ENCODE peak calls at places on chromosome 3, in five cellular contexts. F is NCI-H1092; S is GOT3; M is LoVo; N is activated CD8-positive, alpha-beta memory T cell treated with anti-CD3 and anti-CD28 coated beads for 48 hours. J is an unnamed sample.

GRCh38 chr3:181326637-181327223 is 337.2 kb upstream of the DNAJC19 start:
- DNase-seq in F (no peak), S (no peak), M (peak), N (no peak), J (peak)

GRCh38 chr3:150299221-150299620 is 108.9 kb upstream of the TSC22D2 start:
- DNase-seq in M (no peak), F (no peak), S (no peak), N (no peak), J (no peak)

GRCh38 chr3:46184469-46184868 is 23.6 kb downstream of the CCR1 start:
- DNase-seq in M (no peak), N (no peak), S (no peak), F (no peak), J (peak)

GRCh38 chr3:131756405-131756804 is 253.6 kb upstream of the MRPL3 start:
- DNase-seq in M (no peak), N (no peak), S (no peak), F (no peak), J (no peak)

GRCh38 chr3:140863481-140864084 is 78.1 kb upstream of the SLC25A36 start:
- DNase-seq in N (no peak), F (peak), M (peak), S (peak), J (peak)

GRCh38 chr3:10419637-10420232 is 85.7 kb downstream of the ATP2B2 start:
- DNase-seq in M (no peak), N (no peak), S (no peak), F (no peak), J (no peak)

GRCh38 chr3:11185564-11186317 is 31.4 kb downstream of the HRH1 start:
- DNase-seq in S (no peak), M (peak), N (no peak), F (no peak), J (peak)

GRCh38 chr3:183449391-183449790 is 21.0 kb upstream of the MCF2L2 start:
- DNase-seq in F (no peak), N (no peak), M (no peak), S (no peak), J (no peak)

GRCh38 chr3:194450341-194450740 is 36.5 kb downstream of the ATP13A3 start:
- DNase-seq in S (no peak), F (peak), M (no peak), N (no peak), J (no peak)

GRCh38 chr3:167716920-167717319 is 17.8 kb downstream of the PDCD10 start:
- DNase-seq in M (peak), S (no peak), N (no peak), F (no peak), J (peak)

GRCh38 chr3:24229468-24230263 is 265.0 kb downstream of the THRB start:
- DNase-seq in N (no peak), M (no peak), S (no peak), F (no peak), J (no peak)

GRCh38 chr3:37519661-37520060 is 342.0 kb upstream of the CTDSPL start:
- DNase-seq in M (no peak), S (no peak), F (no peak), N (no peak), J (no peak)

GRCh38 chr3:48125886-48126622 is 62.2 kb downstream of the CDC25A start:
- DNase-seq in M (no peak), N (no peak), F (no peak), S (no peak), J (no peak)

GRCh38 chr3:127777861-127778711 is 44.2 kb downstream of the MGLL start:
- DNase-seq in M (peak), N (no peak), F (no peak), S (no peak), J (no peak)

GRCh38 chr3:63937661-63938651 is 25.8 kb upstream of the SCAANT1 start:
- DNase-seq in M (peak), F (no peak), N (no peak), S (no peak), J (peak)

GRCh38 chr3:128376516-128376915 is 90.2 kb downstream of the DNAJB8 start:
- DNase-seq in F (no peak), N (no peak), M (no peak), S (no peak), J (no peak)

GRCh38 chr3:16084887-16085286 is 89.6 kb upstream of the GALNT15 start:
- DNase-seq in S (no peak), F (no peak), N (no peak), M (no peak), J (no peak)

GRCh38 chr3:175445741-175446140 is 586.6 kb downstream of the NAALADL2 start:
- DNase-seq in F (no peak), M (no peak), S (no peak), N (no peak), J (no peak)

GRCh38 chr3:66428733-66429132 is 72.1 kb downstream of the LRIG1 start:
- DNase-seq in S (peak), N (no peak), F (peak), M (peak), J (peak)

GRCh38 chr3:72505539-72506430 is 342.5 kb downstream of the SHQ1 start:
- DNase-seq in F (no peak), N (no peak), S (no peak), M (no peak), J (no peak)

GRCh38 chr3:88030200-88030599 is 28.6 kb downstream of the CGGBP1 start:
- DNase-seq in F (no peak), N (no peak), S (no peak), M (peak), J (no peak)

GRCh38 chr3:122918576-122919290 is 108.8 kb downstream of the SEMA5B start:
- DNase-seq in N (no peak), M (no peak), S (no peak), F (no peak), J (no peak)

GRCh38 chr3:133169669-133170068 is 131.5 kb downstream of the TMEM108 start:
- DNase-seq in N (no peak), M (no peak), F (no peak), S (no peak), J (no peak)

GRCh38 chr3:185225523-185225922 is 28.3 kb downstream of the EHHADH start:
- DNase-seq in F (no peak), N (no peak), S (no peak), M (no peak), J (no peak)

GRCh38 chr3:56536735-56537134 is 20.2 kb upstream of the CCDC66 start:
- DNase-seq in F (no peak), M (no peak), N (no peak), S (no peak), J (no peak)

GRCh38 chr3:194364652-194365434 is 4.7 kb downstream of the LRRC15 start:
- DNase-seq in N (no peak), F (peak), S (no peak), M (no peak), J (no peak)

GRCh38 chr3:143988306-143988705 is 16.7 kb downstream of the DIPK2A start:
- DNase-seq in M (no peak), S (no peak), N (no peak), F (no peak), J (no peak)

GRCh38 chr3:159765860-159766294 is 222.8 kb upstream of the IL12A start:
- DNase-seq in M (no peak), N (no peak), S (no peak), F (no peak), J (no peak)

GRCh38 chr3:155739154-155739553 is 5.7 kb downstream of the PLCH1 start:
- DNase-seq in M (no peak), N (no peak), S (no peak), F (no peak), J (no peak)